ENCODE peak calls at places on chromosome 20, in six cellular contexts. E, U, M, X, J and L are unnamed samples.

GRCh38 chr20:61701802-61702201 is 363.9 kb downstream of the TAF4 start:
- DNase-seq in X (no peak), E (no peak), M (no peak), J (no peak), U (no peak), L (no peak)

GRCh38 chr20:63848003-63848911 is 13.0 kb upstream of the ABHD16B start:
- DNase-seq in X (no peak), E (no peak), M (peak), J (no peak), U (no peak), L (no peak)

GRCh38 chr20:51385941-51386530 is 156.5 kb downstream of the NFATC2 start:
- DNase-seq in E (peak), U (peak), M (no peak), J (peak), X (peak), L (no peak)

GRCh38 chr20:60214901-60215522 is 256.8 kb downstream of the CDH26 start:
- DNase-seq in X (no peak), E (no peak), J (no peak), M (no peak), U (no peak), L (no peak)

GRCh38 chr20:10171864-10172751 is 46.5 kb upstream of the SNAP25 start:
- DNase-seq in U (peak), M (peak), X (no peak), E (peak), J (no peak), L (no peak)

GRCh38 chr20:54382419-54382818 is 93.0 kb upstream of the DOK5 start:
- DNase-seq in J (no peak), X (no peak), M (no peak), E (no peak), U (no peak), L (no peak)

GRCh38 chr20:40251284-40251932 is 437.6 kb downstream of the MAFB start:
- DNase-seq in X (peak), E (peak), J (peak), M (no peak), U (peak), L (no peak)

GRCh38 chr20:40865095-40865494 is 163.5 kb upstream of the TOP1 start:
- DNase-seq in J (no peak), U (no peak), E (no peak), M (no peak), X (no peak), L (no peak)

GRCh38 chr20:32359633-32360332 is 1.7 kb downstream of the ASXL1 start:
- DNase-seq in E (no peak), U (peak), M (no peak), J (no peak), X (peak), L (no peak)

GRCh38 chr20:41524980-41525613 is 93.1 kb downstream of the CHD6 start:
- DNase-seq in U (peak), J (no peak), E (no peak), X (no peak), M (peak), L (no peak)

GRCh38 chr20:7716286-7716972 is 223.8 kb downstream of the HAO1 start:
- DNase-seq in X (no peak), U (no peak), E (no peak), M (no peak), J (no peak), L (no peak)

GRCh38 chr20:16692442-16692841 is 37.4 kb upstream of the SNRPB2 start:
- DNase-seq in M (no peak), X (no peak), E (peak), J (no peak), U (no peak), L (no peak)

GRCh38 chr20:2131366-2131765 is 29.7 kb downstream of the STK35 start:
- DNase-seq in M (no peak), J (no peak), U (peak), E (peak), X (no peak), L (no peak)

GRCh38 chr20:64010711-64011237 is 25.2 kb upstream of the C20orf204 start:
- DNase-seq in J (no peak), E (peak), U (no peak), M (no peak), X (peak), L (no peak)

DNA sequence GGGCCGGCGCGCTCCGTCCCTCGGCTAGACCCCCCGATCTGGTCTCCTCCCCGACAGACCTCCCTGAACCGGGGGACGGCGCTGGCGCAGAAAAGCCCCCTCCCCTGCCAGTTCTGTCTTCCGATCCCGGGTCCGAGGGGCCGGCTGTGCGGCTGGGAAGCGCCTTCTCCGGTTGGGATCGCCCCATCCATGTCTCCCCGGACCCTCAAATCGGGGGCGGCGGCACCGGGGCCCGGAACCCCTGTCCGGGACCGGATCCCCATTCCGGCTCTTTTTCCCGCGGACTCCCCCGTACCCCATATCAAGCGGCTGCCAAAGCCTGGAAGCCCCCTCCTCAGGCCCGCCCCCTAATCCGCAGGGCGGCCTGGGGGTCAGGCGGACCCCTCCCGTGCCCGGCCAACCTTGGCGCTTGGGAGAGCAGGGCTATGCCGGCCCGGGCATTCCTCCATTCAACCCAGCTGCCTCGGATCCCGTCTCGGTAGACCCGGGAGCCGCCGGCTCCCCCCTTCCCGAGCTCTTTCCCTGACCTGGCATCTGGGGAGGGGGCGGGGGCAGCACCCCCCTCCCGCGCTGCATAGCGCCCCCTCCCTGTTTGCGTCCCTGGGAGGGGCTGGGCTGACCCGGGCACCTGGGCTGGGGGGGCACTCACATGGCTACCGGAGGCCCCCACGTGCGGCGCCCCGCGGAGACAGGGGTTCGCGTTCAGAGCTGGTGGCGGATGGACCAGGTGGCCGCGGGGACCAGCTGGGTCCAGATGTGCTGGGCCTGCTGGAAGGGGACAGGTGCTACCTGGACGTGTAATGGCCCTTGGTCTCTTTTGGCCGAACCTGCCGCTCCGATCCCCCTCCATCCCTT is 645 bp downstream of the DLGAP4 start:
- DNase-seq in J (no peak), X (no peak), M (no peak), E (no peak), U (no peak), L (no peak)
- H3K4me3 ChIP-seq in J (no peak), X (no peak), M (peak), E (no peak), U (no peak), L (no peak)

DNA sequence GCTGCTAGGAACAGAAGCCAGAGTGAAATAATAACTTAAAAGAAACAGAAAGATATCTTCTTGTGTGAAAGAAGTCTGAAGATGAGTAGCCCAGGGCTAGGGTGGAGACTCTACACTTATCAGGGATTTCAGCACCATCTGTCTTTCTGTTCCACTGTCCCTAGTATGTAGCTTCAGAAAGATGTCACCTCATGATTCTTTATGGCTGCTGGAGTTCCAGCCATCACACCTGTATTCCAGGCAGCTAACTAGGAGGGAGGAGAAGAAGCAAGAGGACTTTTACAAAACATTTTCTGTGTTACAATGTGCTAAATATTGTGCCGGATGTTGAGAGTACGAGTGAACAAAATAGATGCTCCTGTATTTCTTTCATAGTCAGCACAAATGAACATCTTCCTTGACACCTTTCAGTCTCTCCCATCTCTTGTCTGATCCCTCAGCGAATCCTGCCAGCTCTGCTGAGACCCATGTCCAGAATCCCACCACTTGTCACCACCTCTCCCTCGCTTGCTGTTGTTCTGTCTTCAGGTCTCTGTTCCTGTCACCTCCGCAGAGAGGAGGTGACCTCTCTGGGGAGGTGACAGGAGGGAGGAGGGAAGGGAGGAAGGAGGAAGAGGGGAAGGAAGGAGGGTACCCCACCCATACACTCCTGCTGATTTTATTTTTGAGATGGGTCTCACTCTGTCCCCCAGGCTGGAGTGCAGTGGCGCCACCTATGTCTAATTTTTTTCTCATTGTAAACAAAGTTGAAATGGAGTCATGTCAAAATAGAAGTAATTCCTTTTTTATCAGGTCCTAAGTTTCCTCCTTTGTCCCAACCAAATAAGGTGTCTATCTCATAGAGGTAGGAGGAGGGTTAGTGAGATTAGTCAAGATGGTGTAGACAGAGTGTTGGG is 188.9 kb downstream of the TFAP2C start:
- DNase-seq in X (no peak), M (no peak), J (no peak), U (no peak), E (no peak), L (no peak)
- TF ChIP-seq CTCF in X (no peak), M (no peak), J (no peak), U (peak), E (peak), L (no peak)

GRCh38 chr20:49618289-49618688 is 50.4 kb upstream of the PTGIS start:
- DNase-seq in X (no peak), E (no peak), U (no peak), J (no peak), M (no peak), L (no peak)

GRCh38 chr20:49622243-49622642 is 54.3 kb upstream of the PTGIS start:
- DNase-seq in U (no peak), J (no peak), E (no peak), M (no peak), X (no peak), L (no peak)

GRCh38 chr20:49624317-49624716 is 56.4 kb upstream of the PTGIS start:
- DNase-seq in U (no peak), M (no peak), J (peak), E (no peak), X (peak), L (no peak)

GRCh38 chr20:49619113-49620048 is 51.4 kb upstream of the PTGIS start:
- DNase-seq in X (no peak), J (no peak), U (no peak), E (no peak), M (no peak), L (no peak)

GRCh38 chr20:49620364-49621240 is 52.7 kb upstream of the PTGIS start:
- DNase-seq in E (no peak), M (no peak), U (no peak), X (peak), J (peak), L (peak)
- H3K4me3 ChIP-seq in E (no peak), M (no peak), U (no peak), X (peak), J (no peak), L (peak)

DNA sequence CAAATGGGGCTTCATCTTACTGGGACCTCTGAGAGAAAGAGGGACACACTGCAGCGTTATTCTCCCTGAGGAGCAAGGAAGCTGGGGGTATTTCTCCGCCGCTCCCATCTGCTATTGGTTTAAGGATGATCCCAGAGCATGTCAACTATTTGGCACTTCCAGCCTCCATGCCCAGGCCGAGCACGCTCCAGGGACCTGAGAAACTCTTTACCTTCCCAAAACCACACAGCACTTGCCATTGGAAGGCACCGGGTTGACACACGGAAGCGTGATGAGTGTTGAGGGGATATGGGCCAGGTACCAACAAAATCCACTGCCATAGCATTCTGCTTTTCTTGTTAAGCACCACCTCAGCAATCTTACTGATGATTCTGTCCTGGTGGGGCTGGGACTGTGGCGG is 92.4 kb upstream of the SLC24A3 start:
- DNase-seq in M (no peak), E (no peak), J (no peak), X (no peak), U (no peak), L (no peak)
- TF ChIP-seq CTCF in M (no peak), E (no peak), J (no peak), X (no peak), U (no peak), L (no peak)

GRCh38 chr20:33566781-33567603 is 77.1 kb downstream of the CBFA2T2 start:
- DNase-seq in U (no peak), X (no peak), E (no peak), M (no peak), J (no peak), L (no peak)
- H3K4me3 ChIP-seq in U (no peak), X (no peak), E (no peak), M (no peak), J (no peak), L (no peak)

GRCh38 chr20:34945315-34946077 is 10.1 kb downstream of the GSS start:
- DNase-seq in E (peak), M (no peak), J (no peak), X (no peak), U (no peak), L (no peak)

GRCh38 chr20:34949120-34949519 is 6.5 kb downstream of the GSS start:
- DNase-seq in J (no peak), E (no peak), U (no peak), M (no peak), X (no peak), L (no peak)

GRCh38 chr20:34946661-34947060 is 8.9 kb downstream of the GSS start:
- DNase-seq in U (no peak), J (no peak), M (no peak), X (no peak), E (no peak), L (no peak)

GRCh38 chr20:34947336-34947735 is 8.3 kb downstream of the GSS start:
- DNase-seq in U (no peak), M (no peak), J (no peak), E (no peak), X (no peak), L (no peak)

DNA sequence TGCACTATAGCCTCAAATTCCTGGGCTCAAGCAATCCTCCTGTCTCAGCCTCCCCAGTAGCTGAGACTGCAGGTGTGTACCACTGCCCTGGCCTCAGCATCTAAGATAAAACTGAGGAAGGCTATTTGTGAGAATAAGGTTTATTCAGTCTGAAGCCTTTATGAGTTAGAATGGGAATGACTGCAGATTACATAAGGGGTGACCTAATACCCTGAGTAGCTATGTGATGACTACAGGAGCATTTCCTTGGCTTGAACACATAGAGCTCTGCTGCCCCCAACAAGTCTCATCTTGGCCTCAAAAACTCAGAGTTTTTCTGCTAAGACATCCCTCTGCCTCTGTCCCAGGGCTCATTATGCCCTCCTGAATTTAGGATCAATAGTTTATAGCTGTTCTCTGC is 7.6 kb downstream of the GSS start:
- DNase-seq in U (peak), E (peak), X (no peak), M (no peak), J (no peak), L (no peak)
- TF ChIP-seq CTCF in U (no peak), E (peak), X (no peak), M (no peak), J (no peak), L (no peak)

GRCh38 chr20:8972963-8973362 is 95.9 kb upstream of the PLCB4 start:
- DNase-seq in E (no peak), M (no peak), U (no peak), J (no peak), X (no peak), L (no peak)
- H3K4me3 ChIP-seq in E (no peak), M (no peak), U (no peak), J (no peak), X (no peak), L (no peak)

DNA sequence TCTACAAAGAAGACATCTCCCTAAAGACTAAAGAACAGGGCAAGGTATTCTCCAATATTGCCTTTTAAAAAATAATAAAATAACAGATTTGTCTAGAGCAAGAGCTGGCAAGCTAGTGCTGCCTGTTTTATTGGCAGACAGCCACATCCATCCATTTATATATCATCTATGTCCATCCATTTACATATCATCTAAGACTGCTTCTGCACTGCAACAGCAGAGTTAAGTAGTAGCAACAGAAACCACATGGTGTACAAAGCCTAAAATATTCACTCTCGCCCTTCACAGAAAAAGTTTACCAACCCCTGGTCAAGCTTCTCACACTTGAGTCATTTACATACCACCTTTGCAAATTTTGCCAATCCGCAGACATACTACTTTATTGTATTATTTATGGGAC is 133.8 kb downstream of the ZMYND8 start:
- DNase-seq in M (no peak), E (no peak), U (no peak), J (no peak), X (no peak), L (no peak)
- TF ChIP-seq CTCF in M (no peak), E (no peak), U (no peak), J (no peak), X (no peak), L (no peak)

GRCh38 chr20:4894981-4895381 is 106.3 kb downstream of the SLC23A2 start:
- DNase-seq in E (no peak), U (no peak), J (no peak), X (peak), M (no peak), L (no peak)

GRCh38 chr20:4896971-4897497 is 104.3 kb downstream of the SLC23A2 start:
- DNase-seq in X (peak), E (peak), U (no peak), M (no peak), J (peak), L (no peak)

GRCh38 chr20:4897600-4897999 is 103.7 kb downstream of the SLC23A2 start:
- DNase-seq in E (no peak), X (no peak), U (no peak), J (no peak), M (no peak), L (no peak)

GRCh38 chr20:4894409-4894808 is 106.9 kb downstream of the SLC23A2 start:
- DNase-seq in U (no peak), E (no peak), M (no peak), X (no peak), J (no peak), L (no peak)

DNA sequence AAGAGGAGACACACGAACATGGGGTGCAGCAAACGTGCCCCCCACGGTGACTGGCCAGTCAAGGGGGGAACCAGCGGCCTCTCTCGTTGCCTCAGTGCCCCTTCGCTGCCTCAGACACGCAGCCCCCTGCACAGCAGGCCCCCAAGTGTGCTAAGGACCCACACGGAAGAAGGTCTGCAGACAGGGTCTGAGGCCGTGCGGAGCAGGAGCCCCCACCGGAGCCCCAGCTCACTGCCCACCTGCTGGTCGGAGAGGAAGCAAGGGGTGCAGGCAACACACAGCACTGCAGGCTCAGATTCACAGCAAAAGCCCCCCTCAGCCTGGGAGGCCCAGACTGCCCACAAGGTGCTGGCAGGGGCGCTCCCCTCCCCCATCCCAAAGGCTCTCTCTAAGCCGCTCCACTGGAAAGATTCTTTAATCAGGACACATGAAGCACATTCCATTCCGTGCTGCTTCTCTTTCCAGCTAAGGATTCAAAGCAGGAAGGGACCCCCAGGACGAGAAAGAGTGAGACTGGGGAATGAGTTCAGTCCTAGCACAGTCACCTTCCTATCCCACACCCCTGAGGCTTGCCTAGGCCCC is 105.1 kb downstream of the SLC23A2 start:
- DNase-seq in E (no peak), X (no peak), J (no peak), M (no peak), U (no peak), L (no peak)
- H3K4me3 ChIP-seq in E (no peak), X (no peak), J (no peak), M (no peak), U (no peak), L (no peak)